ENCODE peak calls at places on chromosomes 4 and X, in four cellular contexts. F is HepG2, A is K562, W is GM12878. V is an unnamed sample.

GRCh38 chrX:7334253-7334935 is 186.4 kb upstream of the PUDP start:
- DNase-seq in A (no peak), W (no peak), F (no peak), V (no peak)

GRCh38 chr4:25951390-25951952 is 37.5 kb downstream of the SMIM20 start:
- DNase-seq in A (no peak), F (no peak), W (no peak), V (no peak)

GRCh38 chr4:118270492-118270891 is 82.3 kb downstream of the PRSS12 start:
- DNase-seq in F (peak), A (peak), W (no peak), V (no peak)

GRCh38 chr4:128416921-128417320 is 129.3 kb upstream of the PGRMC2 start:
- DNase-seq in W (no peak), F (no peak), A (no peak), V (no peak)

GRCh38 chrX:150649096-150649870 is 43.9 kb upstream of the MTMR1 start:
- DNase-seq in A (no peak), W (no peak), F (no peak), V (no peak)

GRCh38 chr4:12595489-12595888 is 888.7 kb downstream of the RAB28 start:
- DNase-seq in F (no peak), W (no peak), A (no peak), V (no peak)

GRCh38 chrX:140501940-140502468 is 2.9 kb downstream of the SOX3 start:
- DNase-seq in F (no peak), A (no peak), W (no peak), V (no peak)

GRCh38 chrX:104566921-104567501 is 1.0 kb downstream of the IL1RAPL2 start:
- DNase-seq in A (no peak), F (no peak), W (no peak), V (peak)

GRCh38 chrX:153438522-153438921 is 7.3 kb downstream of the TREX2 start:
- DNase-seq in A (peak), W (no peak), F (peak), V (no peak)

GRCh38 chr4:7315935-7316334 is 118.8 kb downstream of the PSAPL1 start:
- DNase-seq in A (no peak), F (no peak), W (no peak), V (no peak)

GRCh38 chrX:120739300-120739699 is 109.4 kb upstream of the C1GALT1C1 start:
- DNase-seq in A (no peak), F (no peak), W (no peak), V (no peak)

GRCh38 chr4:123444298-123444731 is 47.7 kb downstream of the SPRY1 start:
- DNase-seq in F (peak), A (peak), W (peak), V (peak)

GRCh38 chr4:7253806-7254205 is 61.5 kb downstream of the SORCS2 start:
- DNase-seq in A (no peak), W (no peak), F (no peak), V (no peak)

GRCh38 chrX:100447563-100448397 is 37.7 kb upstream of the PCDH19 start:
- DNase-seq in A (peak), W (no peak), F (no peak), V (peak)

GRCh38 chrX:13607996-13608365 is 38.6 kb downstream of the EGFL6 start:
- DNase-seq in A (no peak), F (no peak), W (no peak), V (no peak)

GRCh38 chrX:23373129-23373804 is 38.6 kb downstream of the PTCHD1 start:
- DNase-seq in F (no peak), W (no peak), A (no peak), V (no peak)

GRCh38 chr4:99635601-99636000 is 22.0 kb downstream of the C4orf54 start:
- DNase-seq in W (no peak), A (no peak), F (no peak), V (no peak)

GRCh38 chr4:5887361-5888221 is 5.3 kb downstream of the CRMP1 start:
- DNase-seq in W (no peak), F (no peak), A (no peak), V (peak)

GRCh38 chr4:113756005-113756410 is 5.5 kb downstream of the CAMK2D start:
- DNase-seq in F (peak), A (no peak), W (peak), V (no peak)

GRCh38 chrX:71296806-71297205 is 4.7 kb upstream of the ITGB1BP2 start:
- DNase-seq in W (no peak), F (no peak), A (no peak), V (no peak)

GRCh38 chrX:2608638-2609430 is 82.3 kb upstream of the CD99 start:
- DNase-seq in F (peak), W (no peak), A (peak), V (peak)

GRCh38 chrX:131729295-131729694 is 185.4 kb downstream of the OR13H1 start:
- DNase-seq in F (no peak), A (no peak), W (peak), V (no peak)

GRCh38 chrX:30935985-30936384 is 46.9 kb upstream of the TAB3 start:
- DNase-seq in A (peak), F (peak), W (no peak), V (peak)

GRCh38 chr4:94642561-94642866 is 115.2 kb upstream of the BMPR1B start:
- DNase-seq in F (no peak), A (no peak), W (no peak), V (no peak)

GRCh38 chr4:6573986-6574746 is 823 bp upstream of the MAN2B2 start:
- DNase-seq in W (no peak), A (peak), F (no peak), V (no peak)

GRCh38 chrX:50973199-50973598 is 62.7 kb downstream of the BMP15 start:
- DNase-seq in W (no peak), A (no peak), F (no peak), V (no peak)
- TF ChIP-seq CBFB in W (no peak), A (no peak), F (no peak), V (no peak)

GRCh38 chrX:107714196-107714811 is 61.3 kb downstream of the TSC22D3 start:
- DNase-seq in F (no peak), W (no peak), A (no peak), V (no peak)

GRCh38 chrX:107712231-107713204 is 63.1 kb downstream of the TSC22D3 start:
- DNase-seq in A (no peak), W (no peak), F (no peak), V (no peak)

GRCh38 chrX:107715331-107716044 is 60.1 kb downstream of the TSC22D3 start:
- DNase-seq in W (no peak), F (no peak), A (no peak), V (no peak)

GRCh38 chrX:107711521-107712041 is 64.0 kb downstream of the TSC22D3 start:
- DNase-seq in W (no peak), F (no peak), A (no peak), V (no peak)

GRCh38 chrX:107713205-107714195 is 62.1 kb downstream of the TSC22D3 start:
- DNase-seq in F (no peak), W (no peak), A (no peak), V (no peak)
- TF ChIP-seq ATF2 in F (no peak), W (no peak), A (no peak), V (no peak)

GRCh38 chrX:53031380-53031779 is 17.2 kb upstream of the GPR173 start:
- DNase-seq in F (no peak), A (no peak), W (no peak), V (no peak)

GRCh38 chrX:53039239-53039638 is 9.3 kb upstream of the GPR173 start:
- DNase-seq in W (no peak), F (no peak), A (peak), V (no peak)

DNA sequence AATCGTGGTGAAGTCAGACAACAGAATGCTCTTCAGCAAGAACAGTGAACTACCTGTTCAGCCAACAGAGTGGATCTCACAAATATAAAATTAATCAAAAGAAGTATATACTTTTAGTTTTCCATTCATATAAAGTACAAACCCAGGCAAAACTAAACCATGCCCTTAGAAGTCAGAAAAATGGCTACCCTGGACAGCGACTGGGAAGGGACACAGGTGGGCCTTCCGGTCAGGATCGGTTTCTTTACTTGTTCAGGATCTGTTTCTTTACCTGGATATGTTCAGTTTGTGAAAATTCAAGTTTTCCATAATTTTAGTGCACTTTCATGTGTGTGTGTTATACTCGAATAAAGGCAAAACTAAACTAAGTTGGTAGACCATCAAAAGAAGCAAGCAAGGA is 12.4 kb upstream of the GPR173 start:
- DNase-seq in W (no peak), A (no peak), F (no peak), V (no peak)
- TF ChIP-seq CBFB in W (no peak), A (no peak), F (no peak), V (no peak)

GRCh38 chrX:274904-275475 is 6.2 kb upstream of the PLCXD1 start:
- DNase-seq in F (peak), W (no peak), A (no peak), V (peak)
- TF ChIP-seq ATF2 in F (no peak), W (no peak), A (no peak), V (no peak)

GRCh38 chr4:185726931-185727330 is 85.1 kb downstream of the SORBS2 start:
- DNase-seq in W (no peak), F (no peak), A (no peak), V (no peak)

GRCh38 chr4:185729300-185729912 is 82.6 kb downstream of the SORBS2 start:
- DNase-seq in F (no peak), W (no peak), A (no peak), V (no peak)

GRCh38 chr4:185730849-185731608 is 81.0 kb downstream of the SORBS2 start:
- DNase-seq in W (no peak), F (no peak), A (no peak), V (no peak)

GRCh38 chr4:185728886-185729285 is 83.1 kb downstream of the SORBS2 start:
- DNase-seq in F (no peak), W (no peak), A (no peak), V (no peak)

DNA sequence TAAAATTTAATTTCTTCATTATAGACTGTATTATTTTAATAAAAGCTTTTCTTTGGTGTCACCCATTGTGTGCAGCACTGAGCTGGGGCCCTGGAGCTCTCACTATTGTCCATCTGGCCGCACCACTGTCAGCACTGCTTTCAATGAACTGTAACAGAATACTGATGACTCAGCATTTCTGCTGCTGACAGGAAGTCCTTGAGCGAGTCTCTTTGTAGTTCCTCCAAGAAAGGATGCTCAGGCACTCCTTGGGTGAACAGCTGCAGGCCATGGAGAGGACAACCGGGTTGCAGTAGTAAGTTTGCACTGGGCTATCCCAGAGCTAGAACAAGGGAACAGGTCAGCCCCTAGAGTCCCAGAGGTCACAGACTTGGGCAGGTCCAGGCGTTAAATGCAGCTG is 81.6 kb downstream of the SORBS2 start:
- DNase-seq in W (no peak), F (no peak), A (peak), V (no peak)
- TF ChIP-seq CBFB in W (no peak), F (no peak), A (no peak), V (no peak)

DNA sequence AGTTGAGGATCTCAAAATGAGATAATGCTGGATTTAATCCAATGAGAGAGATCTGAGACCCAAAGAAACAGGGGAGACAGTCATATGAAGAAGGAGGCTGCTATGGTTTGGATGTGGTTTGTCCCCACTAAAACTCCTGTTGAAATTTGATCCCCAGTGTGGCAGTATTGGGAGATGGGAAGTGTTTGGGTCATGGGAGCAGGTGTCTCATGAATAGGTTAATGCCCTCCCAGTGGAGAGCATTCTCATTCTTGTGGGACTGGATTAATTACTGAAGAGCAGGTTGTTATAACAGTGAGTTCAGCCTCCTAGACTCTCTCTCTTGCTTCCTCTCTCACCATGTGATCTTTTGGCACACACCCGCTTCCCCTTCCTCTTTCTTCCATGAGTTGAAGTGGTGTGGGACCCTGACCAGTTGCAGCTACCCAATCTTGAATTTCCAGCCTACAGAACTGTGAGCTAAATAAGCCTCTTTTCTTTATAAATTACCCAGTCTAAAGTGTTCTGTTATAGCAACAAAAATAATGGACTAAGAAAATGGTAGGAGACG is 70.3 kb downstream of the PPEF2 start:
- DNase-seq in A (no peak), W (no peak), F (no peak), V (no peak)
- TF ChIP-seq ATF2 in A (no peak), W (no peak), F (no peak), V (no peak)

DNA sequence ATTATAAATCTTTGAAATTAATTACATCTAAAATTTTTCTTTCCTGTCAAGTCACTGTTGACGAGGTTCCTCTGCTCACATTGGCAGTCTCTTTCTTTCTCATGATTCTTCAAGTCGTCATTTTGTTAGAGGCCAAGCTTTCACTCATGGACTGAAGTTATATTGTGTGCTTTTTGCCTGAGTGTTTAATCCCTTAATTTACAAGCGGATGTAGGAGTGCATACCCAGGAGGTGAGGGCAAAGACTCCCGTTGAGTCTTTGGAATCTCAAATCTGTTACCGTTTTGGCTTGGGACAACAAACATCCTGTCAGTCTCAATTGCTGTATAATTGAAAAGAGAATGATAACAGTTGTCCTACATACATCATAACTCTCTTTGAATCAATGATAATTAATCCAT is 345.0 kb downstream of the TRIML1 start:
- DNase-seq in W (no peak), F (no peak), A (no peak), V (no peak)
- TF ChIP-seq CBFB in W (no peak), F (no peak), A (no peak), V (no peak)